ENCODE peak calls at places on chromosomes 5 and 9, in seven cellular contexts. W is Caco-2; B is CD8-positive, alpha-beta memory T cell; P is GM23248; R is heart left ventricle; D is lower leg skin; C is psoas muscle. Y is an unnamed sample.

GRCh38 chr5:153816870-153817269 is 221.8 kb downstream of the FAM114A2 start:
- DNase-seq in W (no peak), D (no peak), R (no peak), C (no peak), P (no peak), B (no peak), Y (no peak)

GRCh38 chr9:21047315-21047714 is 15.9 kb upstream of the HACD4 start:
- DNase-seq in B (no peak), W (no peak), D (no peak), C (no peak), R (no peak), P (no peak), Y (no peak)

GRCh38 chr9:87678650-87679355 is 47.1 kb upstream of the CTSL start:
- DNase-seq in B (no peak), D (peak), W (peak), P (peak), C (peak), R (peak), Y (peak)

GRCh38 chr5:144421411-144421810 is 250.7 kb downstream of the KCTD16 start:
- DNase-seq in C (no peak), D (no peak), B (no peak), R (no peak), W (peak), P (peak), Y (no peak)

GRCh38 chr9:129458663-129459549 is 162.0 kb downstream of the C9orf50 start:
- DNase-seq in B (peak), C (peak), W (no peak), P (peak), R (peak), D (no peak), Y (no peak)

GRCh38 chr9:19464764-19465570 is 56.2 kb downstream of the ACER2 start:
- DNase-seq in R (peak), B (peak), C (peak), P (peak), W (peak), D (no peak), Y (peak)

GRCh38 chr9:81375461-81376100 is 313.8 kb downstream of the TLE1 start:
- DNase-seq in W (no peak), P (no peak), B (no peak), R (no peak), D (no peak), C (no peak), Y (no peak)

GRCh38 chr9:94743035-94743954 is 16.8 kb downstream of the AOPEP start:
- DNase-seq in D (no peak), W (no peak), C (no peak), R (no peak), P (no peak), B (no peak), Y (no peak)

GRCh38 chr5:143671644-143672569 is 140.1 kb upstream of the HMHB1 start:
- DNase-seq in D (no peak), P (no peak), B (no peak), R (no peak), W (peak), C (no peak), Y (no peak)

GRCh38 chr5:1330146-1330846 is 14.6 kb downstream of the CLPTM1L start:
- DNase-seq in B (no peak), P (no peak), C (no peak), R (no peak), W (no peak), D (peak), Y (no peak)

GRCh38 chr5:37121465-37121864 is 127.7 kb downstream of the CPLANE1 start:
- DNase-seq in R (no peak), W (no peak), C (no peak), P (no peak), B (no peak), D (no peak), Y (no peak)

GRCh38 chr5:147874910-147875367 is 3.6 kb upstream of the SCGB3A2 start:
- DNase-seq in P (no peak), W (no peak), R (no peak), D (no peak), C (no peak), B (no peak), Y (no peak)

GRCh38 chr9:99474186-99474585 is 252.1 kb downstream of the SEC61B start:
- DNase-seq in D (no peak), R (peak), C (no peak), B (no peak), P (peak), W (no peak), Y (no peak)

GRCh38 chr9:99472916-99473245 is 250.8 kb downstream of the SEC61B start:
- DNase-seq in W (no peak), D (no peak), R (no peak), P (no peak), B (no peak), C (no peak), Y (no peak)

GRCh38 chr9:99478469-99479027 is 256.5 kb downstream of the SEC61B start:
- DNase-seq in B (no peak), D (no peak), C (no peak), R (peak), W (no peak), P (no peak), Y (no peak)
- H3K4me3 ChIP-seq in B (no peak), D (no peak), C (no peak), R (no peak), W (no peak), P (no peak), Y (no peak)

DNA sequence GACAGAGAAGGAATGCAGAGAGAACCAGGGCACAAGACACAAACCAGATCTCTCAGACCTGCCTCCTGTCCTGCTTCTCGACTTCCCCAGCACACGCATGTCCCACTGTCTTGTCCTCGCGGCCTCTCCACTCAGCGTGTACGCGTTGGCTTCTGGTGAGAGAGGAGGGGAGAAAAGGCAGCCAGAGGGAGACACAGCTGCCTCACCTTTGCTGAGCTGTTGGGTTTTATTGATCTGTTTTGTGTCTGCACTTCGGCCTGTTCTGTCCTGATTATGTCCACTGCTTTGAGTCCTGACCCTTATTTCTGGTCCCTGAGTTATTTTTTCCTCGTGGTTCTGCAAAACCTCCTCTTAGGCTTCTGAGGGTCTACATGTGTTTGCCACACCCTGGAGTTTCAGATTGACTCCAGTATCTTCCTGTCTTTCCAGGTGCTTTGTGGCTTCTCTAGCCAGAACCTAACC is 87.5 kb upstream of the AGXT2 start:
- DNase-seq in C (no peak), B (no peak), P (no peak), D (no peak), R (no peak), W (no peak), Y (no peak)
- H3K4me3 ChIP-seq in C (no peak), B (no peak), P (no peak), D (no peak), R (no peak), W (no peak), Y (no peak)

DNA sequence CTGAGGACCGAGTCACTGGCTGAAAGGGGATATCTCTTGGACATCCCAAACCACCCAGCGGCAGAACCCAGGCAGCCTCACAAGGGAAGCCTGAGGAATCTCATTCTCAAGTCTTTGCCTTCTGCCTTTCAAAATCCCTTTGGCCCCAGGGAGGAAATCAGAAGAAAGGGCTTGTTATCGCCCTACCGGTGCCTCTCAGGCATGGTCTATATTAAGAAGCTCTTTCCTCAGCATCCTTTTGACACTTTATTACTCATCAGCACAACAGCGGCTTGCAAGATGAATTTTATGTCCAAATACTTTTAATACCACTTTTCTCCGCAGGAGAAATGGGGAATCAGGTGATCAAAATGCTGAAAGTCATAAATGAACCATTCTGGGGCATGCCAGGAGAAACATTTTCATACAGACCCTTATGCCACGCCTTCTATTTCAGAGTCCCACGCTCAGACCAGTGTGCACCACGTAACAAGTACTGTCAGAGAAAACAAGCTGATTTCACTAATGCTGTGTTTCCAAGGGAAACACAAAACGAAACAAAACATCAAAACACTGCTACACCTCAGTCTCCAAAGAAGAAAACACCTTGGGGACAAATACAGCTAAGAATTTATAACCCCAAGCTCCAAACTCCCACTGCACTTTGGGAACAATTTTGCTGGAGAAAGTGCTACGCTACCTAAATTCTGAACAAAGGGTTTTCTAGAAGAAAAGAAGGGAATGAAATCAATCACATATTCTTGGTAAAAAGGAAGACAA is 30.0 kb downstream of the RAPGEF1 start:
- DNase-seq in W (no peak), R (no peak), P (peak), B (no peak), D (no peak), C (no peak), Y (no peak)
- H3K4me3 ChIP-seq in W (no peak), R (peak), P (no peak), B (peak), D (no peak), C (peak), Y (no peak)

DNA sequence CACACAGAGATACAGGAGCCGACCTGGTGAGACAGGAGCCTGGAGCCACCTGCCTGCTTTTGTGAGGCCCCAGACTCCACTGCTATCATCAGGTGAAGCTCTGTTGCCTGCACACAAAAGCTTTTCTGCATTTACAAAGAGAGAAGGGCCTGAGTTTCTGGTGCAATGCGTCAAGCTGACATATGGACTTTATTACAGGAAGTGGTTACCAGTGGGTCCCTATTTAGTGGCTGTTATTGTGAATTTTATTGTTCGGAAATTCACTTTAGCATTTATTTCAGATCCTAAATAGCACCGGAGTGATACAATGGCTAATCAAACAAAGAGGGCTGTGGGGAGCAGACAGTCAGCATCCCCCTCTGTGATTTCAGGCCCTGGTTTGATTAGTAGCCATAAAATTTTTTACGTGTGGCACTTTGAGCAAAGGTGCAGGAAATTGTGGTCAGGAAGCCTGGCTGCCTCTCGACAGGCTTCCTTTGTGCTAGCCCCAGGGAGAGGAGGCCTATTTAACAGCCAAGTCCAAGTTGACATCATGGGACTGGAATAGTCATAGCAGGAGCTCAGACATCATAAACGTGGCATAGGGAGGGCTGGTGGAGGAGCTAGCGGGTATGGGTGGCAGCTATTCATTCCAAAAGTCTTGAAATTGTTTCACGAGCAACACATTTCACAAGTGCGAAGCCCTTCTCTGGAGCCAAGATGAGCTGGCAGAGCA is 8.4 kb downstream of the TGFBI start:
- DNase-seq in B (no peak), P (peak), D (no peak), W (no peak), R (peak), C (no peak), Y (peak)
- H3K4me3 ChIP-seq in B (no peak), P (no peak), D (no peak), W (no peak), R (no peak), C (no peak), Y (no peak)

GRCh38 chr5:42807722-42808447 is 3.8 kb downstream of the SELENOP start:
- DNase-seq in P (no peak), R (no peak), W (no peak), C (no peak), D (no peak), B (no peak), Y (no peak)
- H3K4me3 ChIP-seq in P (no peak), R (no peak), W (no peak), C (peak), D (no peak), B (no peak), Y (no peak)

DNA sequence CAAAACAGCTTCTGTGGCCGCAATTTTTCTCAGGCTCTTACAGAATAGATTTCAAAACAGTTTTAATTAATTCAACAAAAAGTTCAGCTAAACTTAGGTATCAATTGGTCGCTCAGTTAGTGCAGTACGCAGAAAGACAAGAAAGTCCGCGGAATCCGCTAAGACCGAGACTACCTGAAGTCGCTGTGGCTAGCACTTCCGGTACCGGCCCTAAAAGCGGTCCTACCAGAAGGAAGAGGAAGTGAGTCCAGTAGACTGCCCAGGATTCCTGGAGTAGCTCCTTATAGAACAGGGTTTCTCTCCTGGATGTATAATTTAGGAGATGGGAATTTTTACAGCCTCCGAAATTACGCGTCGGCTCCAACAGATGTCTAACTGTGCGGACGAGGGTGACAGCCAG is 16.6 kb upstream of the PCDHB2 start:
- DNase-seq in C (no peak), P (no peak), R (no peak), W (no peak), B (no peak), D (no peak), Y (no peak)
- H3K4me3 ChIP-seq in C (peak), P (no peak), R (no peak), W (no peak), B (no peak), D (no peak), Y (peak)

GRCh38 chr9:113796651-113797426 is 79.3 kb upstream of the ZNF618 start:
- DNase-seq in D (no peak), W (no peak), B (no peak), P (no peak), R (no peak), C (no peak), Y (no peak)
- H3K4me3 ChIP-seq in D (no peak), W (no peak), B (no peak), P (no peak), R (no peak), C (no peak), Y (no peak)